ENCODE peak calls at places on chromosomes 2 and 18, in four cellular contexts. U is progenitor cell of endocrine pancreas, I is AG04449, T is nephron progenitor cell. E is an unnamed sample.

GRCh38 chr2:89833780-89834117 is 1142.3 kb downstream of the RPIA start:
- DNase-seq in U (no peak), I (no peak), T (no peak), E (no peak)

GRCh38 chr18:67278984-67279383 is 237.5 kb downstream of the DSEL start:
- DNase-seq in U (no peak), I (no peak), T (no peak), E (no peak)

GRCh38 chr2:71557321-71557720 is 104.0 kb downstream of the DYSF start:
- DNase-seq in U (no peak), I (no peak), T (no peak), E (peak; percentile 77)

GRCh38 chr2:142974288-142975024 is 97.0 kb downstream of the KYNU start:
- DNase-seq in U (no peak), I (no peak), T (no peak), E (no peak)

GRCh38 chr18:12639990-12640880 is 17.7 kb downstream of the SPIRE1 start:
- DNase-seq in U (no peak), I (no peak), T (no peak), E (no peak)

GRCh38 chr2:199738723-199739412 is 112.1 kb downstream of the FTCDNL1 start:
- DNase-seq in U (no peak), I (peak; percentile 7), T (no peak), E (no peak)

GRCh38 chr2:65372619-65373018 is 59.8 kb downstream of the SPRED2 start:
- DNase-seq in U (no peak), I (no peak), T (no peak), E (no peak)

GRCh38 chr2:1584691-1585485 is 159.4 kb downstream of the PXDN start:
- DNase-seq in U (no peak), I (no peak), T (no peak), E (no peak)

GRCh38 chr2:235087812-235088607 is 136.2 kb downstream of the SH3BP4 start:
- DNase-seq in U (no peak), I (no peak), T (peak; percentile 18), E (no peak)

GRCh38 chr2:55236992-55237543 is 4.6 kb downstream of the RPS27A start:
- DNase-seq in U (no peak), I (no peak), T (no peak), E (no peak)

GRCh38 chr2:64604929-64605550 is 48.7 kb downstream of the SERTAD2 start:
- DNase-seq in U (no peak), I (peak; percentile 63), T (no peak), E (no peak)

GRCh38 chr2:132681766-132682165 is 11.8 kb upstream of the LYPD1 start:
- DNase-seq in U (no peak), I (no peak), T (no peak), E (no peak)

GRCh38 chr2:200042102-200042735 is 86.8 kb downstream of the MAIP1 start:
- DNase-seq in U (no peak), I (no peak), T (no peak), E (no peak)

GRCh38 chr2:220365023-220365422 is 737.6 kb downstream of the SLC4A3 start:
- DNase-seq in U (no peak), I (peak; percentile 95), T (no peak), E (no peak)

GRCh38 chr2:179560257-179560735 is 295.7 kb upstream of the SESTD1 start:
- DNase-seq in U (no peak), I (no peak), T (no peak), E (no peak)
- TF ChIP-seq CTCF in U (no peak), I (no peak), T (no peak), E (no peak)

GRCh38 chr2:19312949-19313348 is 45.5 kb downstream of the OSR1 start:
- DNase-seq in U (no peak), I (no peak), T (no peak), E (no peak)
- TF ChIP-seq CTCF in U (peak; percentile 26), I (peak; percentile 32), T (no peak), E (peak; percentile 71)

GRCh38 chr2:133956434-133956935 is 297.4 kb upstream of the MGAT5 start:
- DNase-seq in U (no peak), I (no peak), T (no peak), E (no peak)

GRCh38 chr2:133954636-133955035 is 299.2 kb upstream of the MGAT5 start:
- DNase-seq in U (no peak), I (no peak), T (no peak), E (no peak)

GRCh38 chr2:133955174-133955573 is 298.7 kb upstream of the MGAT5 start:
- DNase-seq in U (no peak), I (no peak), T (no peak), E (no peak)

GRCh38 chr2:133957724-133958123 is 296.1 kb upstream of the MGAT5 start:
- DNase-seq in U (no peak), I (no peak), T (no peak), E (no peak)

DNA sequence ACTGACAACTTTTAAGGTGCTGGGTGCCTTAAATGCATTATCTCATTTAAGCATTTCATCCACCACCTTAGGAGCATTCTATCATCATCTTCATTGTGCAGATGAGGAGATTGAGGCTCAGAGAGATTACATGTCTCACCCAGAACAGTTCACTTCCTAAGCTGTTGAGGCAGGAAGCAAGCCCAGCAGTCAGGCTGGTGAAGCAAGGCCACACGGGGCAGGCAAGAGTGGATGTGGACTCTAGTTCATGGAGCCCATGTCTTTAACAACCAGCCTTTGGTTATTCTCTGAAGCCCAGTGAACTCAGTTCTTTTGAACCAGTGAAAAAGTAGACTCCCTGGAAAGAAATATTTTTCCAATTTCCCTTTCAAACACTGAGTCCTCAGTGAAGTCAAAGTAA is 294.8 kb upstream of the MGAT5 start:
- DNase-seq in U (no peak), I (no peak), T (no peak), E (no peak)
- TF ChIP-seq CTCF in U (no peak), I (no peak), T (no peak), E (no peak)

DNA sequence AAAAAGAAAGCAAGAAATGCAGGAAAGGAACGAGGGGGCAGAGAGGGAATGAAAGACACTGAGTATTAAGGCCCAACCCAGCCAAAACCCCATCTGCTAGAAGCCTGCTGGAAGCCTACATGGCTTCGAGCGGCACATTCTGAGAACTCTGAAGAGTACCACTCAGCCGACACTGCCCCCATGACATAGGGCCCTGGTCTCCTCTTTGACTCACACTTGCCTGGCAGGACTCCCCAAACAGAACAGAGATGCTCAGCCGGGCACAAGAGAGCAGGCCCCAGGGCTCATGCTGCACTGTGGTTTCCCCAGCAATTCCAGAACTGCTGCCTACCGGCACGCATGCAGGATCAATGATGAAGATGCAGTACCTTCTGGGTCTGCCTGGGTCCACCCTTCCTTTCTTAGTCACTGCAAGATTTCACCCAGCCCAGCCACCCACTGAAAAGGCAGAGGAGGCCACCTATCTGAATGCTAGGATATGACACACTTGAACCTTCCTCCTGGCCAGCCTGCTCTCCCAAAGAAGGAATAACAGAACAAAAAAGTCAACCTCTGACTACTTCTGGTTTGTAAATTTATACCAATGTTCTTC is 49.4 kb downstream of the BCL11A start:
- DNase-seq in U (no peak), I (no peak), T (no peak), E (no peak)
- TF ChIP-seq CTCF in U (no peak), I (peak; percentile 17), T (no peak), E (peak; percentile 33)

GRCh38 chr2:10552871-10553245 is 104.7 kb upstream of the ODC1 start:
- DNase-seq in U (no peak), I (no peak), T (no peak), E (peak; percentile 71)
- TF ChIP-seq CTCF in U (no peak), I (no peak), T (no peak), E (no peak)

GRCh38 chr2:95289251-95289650 is 7.9 kb upstream of the KCNIP3 start:
- DNase-seq in U (no peak), I (no peak), T (no peak), E (no peak)
- TF ChIP-seq CTCF in U (peak; percentile 14), I (no peak), T (no peak), E (no peak)

DNA sequence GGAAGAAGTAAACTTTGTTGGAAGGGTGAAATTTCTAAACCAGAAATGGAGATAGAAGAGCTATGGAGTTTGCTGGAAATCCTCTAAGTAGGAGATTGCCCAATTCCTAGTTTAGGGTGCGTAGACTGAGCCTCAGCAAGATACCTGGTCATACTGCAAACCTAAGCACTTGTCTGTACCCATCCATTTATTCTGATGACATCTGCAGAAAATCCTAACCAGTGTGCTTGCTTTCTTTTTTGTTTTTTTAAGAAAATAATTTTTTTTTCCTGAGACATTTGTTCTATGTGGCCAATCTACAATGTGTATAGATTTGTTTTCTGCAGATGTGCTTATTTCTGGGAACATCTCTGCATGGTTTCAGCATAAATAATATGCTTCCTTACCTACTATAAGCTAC is 144.7 kb downstream of the LYPD6B start:
- DNase-seq in U (no peak), I (no peak), T (no peak), E (no peak)
- TF ChIP-seq CTCF in U (no peak), I (no peak), T (no peak), E (no peak)

E was measured in chondrocyte.